ENCODE peak calls at places on chromosomes 13 and 19, in five cellular contexts. X is stimulated activated CD4-positive, alpha-beta T cell treated with anti-CD3 and anti-CD28 coated beads, Interleukin-15, amount 100 ng/mL, for 48 hours; K is keratinocyte; Z is AG20443; B is activated T-cell treated with anti-CD3 and anti-CD28 coated beads for 1 hour. R is an unnamed sample.

GRCh38 chr13:33322965-33323668 is 37.6 kb upstream of the STARD13 start:
- DNase-seq in X (no peak), K (no peak), Z (no peak), B (no peak), R (no peak)

GRCh38 chr13:23707674-23708073 is 137.5 kb downstream of the TNFRSF19 start:
- DNase-seq in X (no peak), K (no peak), Z (no peak), B (no peak), R (no peak)

GRCh38 chr19:4557186-4557970 is 2.1 kb downstream of the SEMA6B start:
- DNase-seq in X (no peak), K (no peak), Z (no peak), B (peak), R (no peak)

GRCh38 chr19:12137541-12137940 is 2.6 kb downstream of the ZNF20 start:
- DNase-seq in X (no peak), K (no peak), Z (no peak), B (no peak), R (no peak)

GRCh38 chr13:110812111-110812868 is 98.8 kb downstream of the ING1 start:
- DNase-seq in X (no peak), K (no peak), Z (peak), B (no peak), R (no peak)

GRCh38 chr13:23440821-23441608 is 7.5 kb upstream of the SACS start:
- DNase-seq in X (no peak), K (no peak), Z (no peak), B (no peak), R (no peak)

GRCh38 chr13:21014666-21015170 is 46.7 kb downstream of the LATS2 start:
- DNase-seq in X (no peak), K (no peak), Z (peak), B (no peak), R (peak)

GRCh38 chr13:18235172-18235571 is 946.5 kb downstream of the TUBA3C start:
- DNase-seq in X (no peak), K (no peak), Z (no peak), B (no peak), R (no peak)

GRCh38 chr13:35470671-35471465 is 5.6 kb downstream of the MAB21L1 start:
- DNase-seq in X (no peak), K (no peak), Z (no peak), B (no peak), R (no peak)

GRCh38 chr13:99688776-99689175 is 187.5 kb downstream of the TM9SF2 start:
- DNase-seq in X (no peak), K (no peak), Z (no peak), B (no peak), R (no peak)